ENCODE peak calls at places on chromosomes 16 and 17, in four cellular contexts. F is NK-92 treated with Interleukin-12 subunit alpha and Interleukin-12 subunit beta, amount 100 ng/mL, for 24 hours; U is aorta; O is DMS53. D is an unnamed sample.

GRCh38 chr17:14919580-14920160 is 345.5 kb downstream of the PMP22 start:
- DNase-seq in F (no peak), U (no peak), O (no peak), D (no peak)

GRCh38 chr17:55720917-55721836 is 1.5 kb downstream of the TMEM100 start:
- DNase-seq in O (no peak), U (no peak), F (no peak), D (no peak)

GRCh38 chr16:3171181-3171854 is 16.7 kb upstream of the OR1F1 start:
- DNase-seq in U (no peak), F (no peak), O (peak; percentile 70), D (no peak)

GRCh38 chr16:57532251-57532625 is 4.1 kb downstream of the CCDC102A start:
- DNase-seq in O (no peak), U (no peak), F (no peak), D (peak; percentile 17)

GRCh38 chr16:57091990-57092785 is at the start of gene CPNE2:
- DNase-seq in U (peak; percentile 80), O (peak; percentile 80), F (no peak), D (peak; percentile 74)

GRCh38 chr16:23836404-23837291 is 865 bp downstream of the PRKCB start:
- DNase-seq in F (peak; percentile 76), O (no peak), U (peak; percentile 59), D (peak; percentile 35)

GRCh38 chr16:47037746-47038458 is 64.4 kb upstream of the DNAJA2 start:
- DNase-seq in F (peak; percentile 20), U (peak; percentile 93), O (peak; percentile 90), D (peak; percentile 92)

GRCh38 chr17:75639771-75640555 is 6.7 kb downstream of the SMIM5 start:
- DNase-seq in F (no peak), O (peak; percentile 96), U (no peak), D (no peak)

GRCh38 chr17:2948721-2949468 is 114.5 kb downstream of the OR1D5 start:
- DNase-seq in F (no peak), U (peak; percentile 31), O (no peak), D (no peak)

GRCh38 chr17:39187152-39187830 is 10.2 kb downstream of the CACNB1 start:
- DNase-seq in O (no peak), U (no peak), F (no peak), D (no peak)

GRCh38 chr16:57372372-57373116 is at the start of gene CX3CL1:
- DNase-seq in F (no peak), U (peak; percentile 92), O (peak; percentile 82), D (peak; percentile 77)

GRCh38 chr17:75405365-75406221 is at the start of gene GRB2:
- DNase-seq in U (peak; percentile 100), F (peak; percentile 99), O (peak; percentile 99), D (peak; percentile 99)

GRCh38 chr16:51374346-51374745 is 223.3 kb upstream of the SALL1 start:
- DNase-seq in O (no peak), U (no peak), F (no peak), D (no peak)

GRCh38 chr17:64448665-64449512 is at the start of gene MILR1:
- DNase-seq in F (no peak), O (no peak), U (no peak), D (no peak)

GRCh38 chr16:3607634-3608033 is 3.8 kb downstream of the SLX4 start:
- DNase-seq in O (no peak), U (no peak), F (no peak), D (no peak)

GRCh38 chr17:78132086-78132676 is 1.6 kb downstream of the TMC8 start:
- DNase-seq in U (peak; percentile 54), O (peak; percentile 76), F (peak; percentile 47), D (peak; percentile 35)

GRCh38 chr16:15827299-15827698 is 29.5 kb downstream of the MYH11 start:
- DNase-seq in F (no peak), U (no peak), O (no peak), D (no peak)

GRCh38 chr16:68074850-68075249 is 10.3 kb upstream of the NFATC3 start:
- DNase-seq in U (peak; percentile 52), O (no peak), F (peak; percentile 79), D (no peak)

GRCh38 chr16:49484454-49484853 is 110.8 kb downstream of the C16orf78 start:
- DNase-seq in U (peak; percentile 70), F (no peak), O (no peak), D (peak; percentile 81)

GRCh38 chr16:87344931-87345631 is 27.9 kb upstream of the C16orf95 start:
- DNase-seq in U (no peak), O (no peak), F (no peak), D (peak; percentile 75)

GRCh38 chr17:58052951-58053715 is 30.1 kb upstream of the DYNLL2 start:
- DNase-seq in U (no peak), O (no peak), F (no peak), D (no peak)

GRCh38 chr16:11099672-11100195 is 155.4 kb downstream of the CLEC16A start:
- DNase-seq in F (no peak), O (no peak), U (no peak), D (no peak)

GRCh38 chr16:81693047-81693446 is 86.0 kb upstream of the PLCG2 start:
- DNase-seq in O (no peak), F (no peak), U (no peak), D (peak; percentile 74)

GRCh38 chr17:17757391-17757791 is 76.1 kb downstream of the RAI1 start:
- DNase-seq in F (no peak), O (no peak), U (no peak), D (no peak)

GRCh38 chr17:19573075-19573474 is 39.4 kb downstream of the SLC47A1 start:
- DNase-seq in O (no peak), U (no peak), F (no peak), D (no peak)

GRCh38 chr17:40791808-40792436 is 7.8 kb downstream of the KRT28 start:
- DNase-seq in O (peak; percentile 62), U (no peak), F (no peak), D (no peak)